ENCODE peak calls at places on chromosomes 13 and 19, in eight cellular contexts. Z, I, P, G, B, N, M and O are unnamed samples. For H3K36me3, the result is how much of the 10 kb centered on the place peaks cover.

GRCh38 chr13:43316997-43317396 is 293.6 kb downstream of the DNAJC15 start:
- DNase-seq in Z (peak), I (no peak), P (no peak), G (peak), B (no peak), N (peak), M (no peak), O (peak)

GRCh38 chr13:99661791-99662190 is 160.5 kb downstream of the TM9SF2 start:
- DNase-seq in Z (peak), I (peak), P (no peak), G (no peak), B (no peak), N (peak), M (no peak), O (peak)

GRCh38 chr13:109836629-109837607 is 50.5 kb upstream of the IRS2 start:
- DNase-seq in Z (no peak), I (no peak), P (no peak), G (peak), B (no peak), N (no peak), M (peak), O (no peak)

GRCh38 chr13:110340812-110341444 is 33.8 kb downstream of the COL4A2 start:
- DNase-seq in Z (peak), I (no peak), P (no peak), G (peak), B (no peak), N (peak), M (no peak), O (no peak)

GRCh38 chr19:56477429-56478338 is 539 bp upstream of the ZNF667 start:
- DNase-seq in Z (peak), I (peak), P (no peak), G (peak), B (no peak), N (peak), M (peak), O (no peak)

GRCh38 chr19:6062274-6062673 is 48.0 kb downstream of the RFX2 start:
- DNase-seq in Z (no peak), I (no peak), P (no peak), G (no peak), B (no peak), N (peak), M (no peak), O (peak)

GRCh38 chr13:72149701-72150100 is 282.7 kb upstream of the DACH1 start:
- DNase-seq in Z (no peak), I (no peak), P (no peak), G (no peak), B (no peak), N (no peak), M (no peak), O (no peak)

GRCh38 chr13:43269037-43269476 is 245.7 kb downstream of the DNAJC15 start:
- DNase-seq in Z (no peak), I (no peak), P (peak), G (peak), B (no peak), N (no peak), M (peak), O (no peak)

GRCh38 chr13:36395280-36395679 is 37.0 kb upstream of the CCNA1 start:
- DNase-seq in Z (peak), I (no peak), P (no peak), G (peak), B (no peak), N (no peak), M (no peak), O (peak)

GRCh38 chr19:12770922-12771321 is 4.4 kb downstream of the HOOK2 start:
- DNase-seq in Z (no peak), I (no peak), P (no peak), G (no peak), B (no peak), N (no peak), M (no peak), O (no peak)

GRCh38 chr19:13951043-13951442 is 1.3 kb upstream of the DCAF15 start:
- DNase-seq in Z (no peak), I (no peak), P (no peak), G (no peak), B (no peak), N (no peak), M (no peak), O (no peak)

GRCh38 chr19:3544742-3545668 is 6.0 kb downstream of the TEKTIP1 start:
- DNase-seq in Z (peak), I (peak), P (peak), G (peak), B (no peak), N (peak), M (no peak), O (peak)

GRCh38 chr13:30395192-30396158 is 26.8 kb upstream of the UBE2L5 start:
- DNase-seq in Z (peak), I (peak), P (peak), G (peak), B (peak), N (peak), M (peak), O (peak)

GRCh38 chr19:41548954-41549688 is 26.8 kb upstream of the CEACAM21 start:
- DNase-seq in Z (peak), I (peak), P (no peak), G (no peak), B (no peak), N (peak), M (no peak), O (no peak)

GRCh38 chr19:56612737-56613136 is 17.6 kb downstream of the ZNF71 start:
- DNase-seq in Z (peak), I (no peak), P (no peak), G (no peak), B (no peak), N (no peak), M (no peak), O (no peak)

GRCh38 chr19:35755160-35755549 is 1.7 kb downstream of the HSPB6 start:
- DNase-seq in Z (no peak), I (no peak), P (no peak), G (no peak), B (no peak), N (no peak), M (no peak), O (no peak)
- H3K4me3 ChIP-seq in Z (no peak), I (no peak), P (no peak), G (no peak), B (no peak), N (no peak), M (no peak), O (peak)

GRCh38 chr13:92538164-92538563 is 688.4 kb upstream of the GPC6 start:
- DNase-seq in Z (no peak), I (no peak), P (no peak), G (no peak), B (no peak), N (no peak), M (no peak), O (no peak)
- H3K36me3 ChIP-seq in Z (under half), I (under half), P (under half), G (under half), B (under half), N (under half), M (under half), O (under half)

DNA sequence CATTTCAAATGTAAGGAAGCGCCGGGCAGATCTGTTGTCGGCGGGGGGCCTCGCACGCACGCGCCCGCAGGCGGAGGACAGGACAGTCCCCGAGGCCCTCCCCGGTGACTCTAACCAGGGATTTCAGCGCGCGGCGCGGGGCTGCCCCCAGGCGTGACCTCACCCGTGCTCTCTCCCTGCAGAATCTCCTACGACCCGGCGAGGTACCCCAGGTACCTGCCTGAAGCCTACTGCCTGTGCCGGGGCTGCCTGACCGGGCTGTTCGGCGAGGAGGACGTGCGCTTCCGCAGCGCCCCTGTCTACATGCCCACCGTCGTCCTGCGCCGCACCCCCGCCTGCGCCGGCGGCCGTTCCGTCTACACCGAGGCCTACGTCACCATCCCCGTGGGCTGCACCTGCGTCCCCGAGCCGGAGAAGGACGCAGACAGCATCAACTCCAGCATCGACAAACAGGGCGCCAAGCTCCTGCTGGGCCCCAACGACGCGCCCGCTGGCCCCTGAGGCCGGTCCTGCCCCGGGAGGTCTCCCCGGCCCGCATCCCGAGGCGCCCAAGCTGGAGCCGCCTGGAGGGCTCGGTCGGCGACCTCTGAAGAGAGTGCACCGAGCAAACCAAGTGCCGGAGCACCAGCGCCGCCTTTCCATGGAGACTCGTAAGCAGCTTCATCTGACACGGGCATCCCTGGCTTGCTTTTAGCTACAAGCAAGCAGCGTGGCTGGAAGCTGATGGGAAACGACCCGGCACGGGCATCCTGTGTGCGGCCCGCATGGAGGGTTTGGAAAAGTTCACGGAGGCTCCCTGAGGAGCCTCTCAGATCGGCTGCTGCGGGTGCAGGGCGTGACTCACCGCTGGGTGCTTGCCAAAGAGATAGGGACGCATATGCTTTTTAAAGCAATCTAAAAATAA is 18.2 kb downstream of the IL17D start:
- DNase-seq in Z (peak), I (no peak), P (no peak), G (peak), B (no peak), N (peak), M (peak), O (peak)
- H3K4me3 ChIP-seq in Z (peak), I (no peak), P (no peak), G (peak), B (peak), N (peak), M (peak), O (peak)

GRCh38 chr19:11174336-11174735 is 18.8 kb upstream of the SPC24 start:
- DNase-seq in Z (no peak), I (no peak), P (no peak), G (no peak), B (no peak), N (no peak), M (no peak), O (peak)

GRCh38 chr19:11171144-11171543 is 15.6 kb upstream of the SPC24 start:
- DNase-seq in Z (no peak), I (no peak), P (no peak), G (no peak), B (no peak), N (no peak), M (no peak), O (no peak)

GRCh38 chr19:11172576-11172975 is 17.0 kb upstream of the SPC24 start:
- DNase-seq in Z (no peak), I (no peak), P (no peak), G (no peak), B (no peak), N (no peak), M (no peak), O (no peak)

GRCh38 chr19:11175920-11176319 is 20.3 kb upstream of the SPC24 start:
- DNase-seq in Z (no peak), I (no peak), P (no peak), G (no peak), B (no peak), N (no peak), M (no peak), O (no peak)

DNA sequence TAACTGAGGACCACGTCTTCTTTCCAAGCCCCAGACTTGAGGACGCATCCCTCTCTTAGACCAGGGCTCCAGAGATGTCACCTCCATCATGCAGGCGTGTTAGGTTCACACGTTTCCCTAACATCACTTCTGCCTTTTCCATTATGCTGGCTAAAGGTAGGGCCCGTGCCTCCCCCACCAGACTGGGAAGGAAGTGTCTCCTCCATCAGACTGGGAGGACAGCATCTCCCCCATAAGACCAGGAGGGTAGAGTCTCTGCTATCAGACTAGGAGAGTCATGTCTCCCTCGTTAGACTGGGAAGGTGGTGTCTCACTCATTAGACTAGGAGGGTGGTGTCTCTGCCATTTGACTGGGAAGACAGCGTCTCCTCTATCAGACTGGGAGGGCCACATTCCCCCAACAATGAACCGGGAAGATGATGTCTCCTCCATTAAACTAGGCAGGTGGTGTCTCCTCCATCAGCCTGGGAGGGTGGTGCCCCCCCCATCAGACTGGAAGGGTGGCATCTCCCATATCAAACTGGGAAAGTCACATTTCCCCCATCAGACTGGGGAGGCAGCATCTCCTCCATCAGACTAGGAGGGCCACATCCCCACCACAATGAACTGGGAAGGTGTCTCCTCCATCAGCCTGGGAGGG is 18.1 kb upstream of the SPC24 start:
- DNase-seq in Z (no peak), I (no peak), P (no peak), G (no peak), B (no peak), N (no peak), M (no peak), O (no peak)
- H3K36me3 ChIP-seq in Z (under half), I (half or more), P (under half), G (under half), B (under half), N (under half), M (under half), O (under half)

GRCh38 chr13:51229141-51229540 is 6.9 kb downstream of the FAM124A start:
- DNase-seq in Z (no peak), I (no peak), P (no peak), G (no peak), B (no peak), N (peak), M (no peak), O (no peak)

GRCh38 chr13:51233117-51233826 is 11.1 kb downstream of the FAM124A start:
- DNase-seq in Z (no peak), I (no peak), P (no peak), G (no peak), B (no peak), N (peak), M (no peak), O (no peak)

GRCh38 chr13:51231456-51231855 is 9.3 kb downstream of the FAM124A start:
- DNase-seq in Z (no peak), I (no peak), P (no peak), G (no peak), B (no peak), N (peak), M (no peak), O (no peak)

GRCh38 chr13:51229731-51230130 is 7.5 kb downstream of the FAM124A start:
- DNase-seq in Z (peak), I (no peak), P (no peak), G (no peak), B (no peak), N (peak), M (no peak), O (peak)

DNA sequence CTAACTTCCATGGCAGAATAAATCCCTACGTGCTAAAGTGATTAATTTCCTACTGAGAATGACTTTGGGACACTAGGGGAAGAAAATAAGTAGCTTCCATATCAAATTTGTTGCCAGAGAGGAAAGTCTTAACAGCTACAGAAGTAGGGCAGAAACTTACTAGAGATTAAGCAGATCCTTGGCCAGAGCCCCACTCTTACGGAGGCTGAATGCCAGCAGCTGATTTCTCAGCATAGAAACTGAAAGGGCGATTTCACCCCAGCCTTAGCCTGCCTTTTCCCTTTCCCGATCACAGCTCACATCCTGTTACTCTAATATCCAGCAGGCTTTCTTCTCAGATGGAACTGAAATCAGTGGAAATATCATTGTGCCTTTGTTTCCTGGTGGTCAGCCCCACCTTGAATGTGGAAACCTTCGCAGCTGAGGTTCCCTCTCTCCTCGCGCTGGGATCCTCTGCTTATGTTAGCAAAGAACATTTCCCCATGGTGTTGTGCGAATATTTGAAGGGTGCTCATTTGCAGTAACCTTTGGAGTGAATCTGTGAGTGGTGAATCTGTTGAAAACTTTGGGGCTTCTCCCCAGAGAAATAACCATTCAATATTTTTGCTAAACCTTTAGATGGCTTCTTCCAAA is 8.4 kb downstream of the FAM124A start:
- DNase-seq in Z (no peak), I (no peak), P (no peak), G (peak), B (no peak), N (peak), M (no peak), O (peak)
- H3K4me3 ChIP-seq in Z (no peak), I (no peak), P (no peak), G (no peak), B (no peak), N (peak), M (no peak), O (no peak)

GRCh38 chr19:2237051-2237868 is 636 bp downstream of the SF3A2 start:
- DNase-seq in Z (no peak), I (no peak), P (no peak), G (no peak), B (no peak), N (no peak), M (no peak), O (no peak)

GRCh38 chr19:2235396-2236284 is 489 bp downstream of the PLEKHJ1 start:
- DNase-seq in Z (peak), I (no peak), P (no peak), G (peak), B (no peak), N (no peak), M (no peak), O (peak)

GRCh38 chr19:2237869-2238153 is 1.2 kb downstream of the SF3A2 start:
- DNase-seq in Z (no peak), I (no peak), P (no peak), G (no peak), B (no peak), N (no peak), M (no peak), O (no peak)

GRCh38 chr19:2235026-2235395 is 1.1 kb downstream of the PLEKHJ1 start:
- DNase-seq in Z (no peak), I (no peak), P (no peak), G (no peak), B (no peak), N (no peak), M (no peak), O (no peak)

DNA sequence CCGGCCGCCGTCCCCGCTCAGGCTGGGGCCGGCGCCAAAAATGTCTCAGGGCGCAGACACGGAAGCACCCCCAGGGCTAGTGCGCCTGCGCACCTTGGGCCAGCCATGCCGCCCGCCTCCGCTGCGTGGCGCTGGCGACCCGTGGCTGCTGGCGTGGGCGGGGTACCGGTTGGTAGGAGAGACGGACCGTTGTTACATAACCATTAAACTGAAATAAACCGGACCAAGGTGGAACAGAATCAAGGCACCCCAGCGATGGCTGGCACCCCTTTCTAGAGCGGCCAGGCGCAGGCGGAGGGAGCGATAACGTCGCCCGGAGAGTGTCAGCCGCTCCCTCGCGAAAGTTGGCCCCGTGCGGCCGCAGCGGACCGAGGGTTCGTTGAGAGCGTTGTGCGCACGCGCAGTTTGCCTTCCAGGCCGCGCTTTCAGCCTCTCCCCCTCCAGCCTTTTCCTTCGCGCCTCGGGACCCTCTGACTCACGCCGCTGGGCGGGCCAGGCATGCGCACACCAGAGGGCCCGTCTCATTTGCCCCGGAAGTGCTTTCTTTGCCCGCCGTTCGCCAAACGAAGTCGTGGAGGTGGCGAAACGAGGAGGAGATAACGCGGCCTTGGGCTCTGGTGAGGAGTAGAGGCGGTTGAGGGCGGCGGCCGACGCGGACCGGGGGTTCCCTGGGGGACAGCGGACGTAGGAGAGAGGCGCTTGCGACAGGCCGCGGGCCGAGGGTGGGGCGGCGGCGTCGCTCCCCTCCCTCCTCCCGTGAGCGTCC is at the start of the genes PLEKHJ1 and SF3A2:
- DNase-seq in Z (peak), I (peak), P (peak), G (peak), B (peak), N (peak), M (peak), O (peak)
- H3K36me3 ChIP-seq in Z (under half), I (half or more), P (under half), G (under half), B (under half), N (under half), M (under half), O (under half)